ENCODE peak calls at places on chromosomes 12 and 14, in six cellular contexts. S is neural progenitor cell, O is Peyer's patch, P is aorta, M is K562, N is cardiac muscle cell. D is an unnamed sample.

GRCh38 chr12:81758421-81759214 is 532 bp downstream of the PPFIA2 start:
- DNase-seq in S (peak; percentile 57), O (no peak), P (peak; percentile 82), M (no peak), N (peak; percentile 51), D (no peak)

GRCh38 chr12:12927211-12928079 is 24.5 kb downstream of the GPRC5D start:
- DNase-seq in S (no peak), O (peak; percentile 92), P (no peak), M (peak; percentile 84), N (peak; percentile 90), D (no peak)

GRCh38 chr12:92649511-92650227 is 53.1 kb upstream of the PLEKHG7 start:
- DNase-seq in S (peak; percentile 82), O (peak; percentile 84), P (no peak), M (peak; percentile 57), N (peak; percentile 92), D (peak; percentile 88)

GRCh38 chr12:9776795-9777194 is 16.1 kb upstream of the CD69 start:
- DNase-seq in S (no peak), O (no peak), P (no peak), M (no peak), N (no peak), D (no peak)

GRCh38 chr12:52361553-52361952 is 5.7 kb downstream of the KRT85 start:
- DNase-seq in S (no peak), O (no peak), P (no peak), M (no peak), N (no peak), D (no peak)

GRCh38 chr14:70567791-70568190 is 32.7 kb downstream of the MED6 start:
- DNase-seq in S (peak; percentile 58), O (peak; percentile 49), P (no peak), M (peak; percentile 4), N (peak; percentile 46), D (peak; percentile 25)

GRCh38 chr12:4643747-4644146 is 5.1 kb downstream of the AKAP3 start:
- DNase-seq in S (no peak), O (no peak), P (no peak), M (no peak), N (no peak), D (no peak)

GRCh38 chr12:13268606-13269005 is 72.1 kb downstream of the EMP1 start:
- DNase-seq in S (no peak), O (no peak), P (no peak), M (no peak), N (no peak), D (no peak)

GRCh38 chr14:26621807-26622560 is 24.2 kb upstream of the NOVA1 start:
- DNase-seq in S (peak; percentile 71), O (no peak), P (no peak), M (no peak), N (peak; percentile 7), D (no peak)

GRCh38 chr14:29892327-29892726 is 35.3 kb downstream of the PRKD1 start:
- DNase-seq in S (no peak), O (no peak), P (no peak), M (no peak), N (peak; percentile 14), D (no peak)

GRCh38 chr14:90556050-90556477 is 159.2 kb downstream of the CALM1 start:
- DNase-seq in S (peak; percentile 83), O (no peak), P (peak; percentile 68), M (no peak), N (no peak), D (no peak)

GRCh38 chr14:102927878-102928411 is 5.5 kb downstream of the AMN start:
- DNase-seq in S (peak; percentile 56), O (no peak), P (peak; percentile 71), M (no peak), N (peak; percentile 25), D (no peak)

GRCh38 chr12:113097716-113098427 is 37.7 kb downstream of the RASAL1 start:
- DNase-seq in S (peak; percentile 74), O (no peak), P (no peak), M (peak; percentile 50), N (peak; percentile 43), D (no peak)

GRCh38 chr12:2691340-2692111 is 103.2 kb upstream of the FKBP4 start:
- DNase-seq in S (peak; percentile 72), O (no peak), P (no peak), M (no peak), N (peak; percentile 16), D (no peak)

GRCh38 chr14:41950428-41950827 is 343.8 kb downstream of the LRFN5 start:
- DNase-seq in S (no peak), O (no peak), P (no peak), M (no peak), N (no peak), D (no peak)

GRCh38 chr14:96805906-96806305 is 8.7 kb downstream of the VRK1 start:
- DNase-seq in S (no peak), O (no peak), P (no peak), M (no peak), N (no peak), D (no peak)

GRCh38 chr12:42790761-42791151 is 201.2 kb upstream of the PRICKLE1 start:
- DNase-seq in S (no peak), O (no peak), P (no peak), M (peak; percentile 14), N (peak; percentile 84), D (no peak)

GRCh38 chr14:101122114-101122854 is 218.8 kb upstream of the RTL1 start:
- DNase-seq in S (no peak), O (peak; percentile 27), P (no peak), M (no peak), N (no peak), D (no peak)

DNA sequence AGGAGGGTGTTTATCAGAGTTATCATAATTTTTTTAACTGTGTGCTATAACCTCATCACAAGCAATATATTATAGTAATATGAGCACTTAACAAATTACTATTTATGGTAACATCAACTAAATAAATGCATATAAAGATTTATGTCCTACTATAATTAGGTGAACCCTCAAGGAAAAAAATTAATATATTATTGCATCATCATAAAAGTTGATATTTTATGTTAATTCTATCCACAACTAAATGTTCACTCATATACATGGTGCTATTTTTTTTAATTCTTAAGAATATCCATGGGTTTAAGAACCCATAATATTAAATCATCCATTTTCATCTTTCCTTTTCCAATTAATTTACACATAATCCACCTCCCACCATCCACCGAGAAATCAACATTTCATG is 506.0 kb upstream of the USP15 start:
- DNase-seq in S (no peak), O (no peak), P (no peak), M (no peak), N (no peak), D (no peak)
- H3K4me1 ChIP-seq in S (no peaks in the 10 kb centered on the region), O (no peaks in the 10 kb centered on the region), P (no peaks in the 10 kb centered on the region), M (no peaks in the 10 kb centered on the region), N (no peaks in the 10 kb centered on the region), D (no peaks in the 10 kb centered on the region)

GRCh38 chr12:6764011-6764828 is 1.9 kb upstream of the PTMS start:
- DNase-seq in S (peak; percentile 97), O (peak; percentile 89), P (peak; percentile 97), M (peak; percentile 95), N (peak; percentile 99), D (peak; percentile 99)

GRCh38 chr12:6765634-6766581 is at the start of gene PTMS:
- DNase-seq in S (peak; percentile 94), O (peak; percentile 77), P (peak; percentile 95), M (peak; percentile 82), N (peak; percentile 97), D (no peak)

GRCh38 chr12:6763380-6763779 is 2.8 kb upstream of the PTMS start:
- DNase-seq in S (no peak), O (no peak), P (no peak), M (no peak), N (no peak), D (no peak)

GRCh38 chr12:6766651-6767300 is 613 bp downstream of the PTMS start:
- DNase-seq in S (peak; percentile 89), O (peak; percentile 88), P (peak; percentile 94), M (peak; percentile 72), N (peak; percentile 76), D (no peak)

GRCh38 chr12:6765048-6765633 is 1.0 kb upstream of the PTMS start:
- DNase-seq in S (peak; percentile 41), O (no peak), P (no peak), M (peak; percentile 70), N (no peak), D (no peak)
- H3K4me3 ChIP-seq in S (peak overlapping the region; percentile 100), O (peak overlapping the region; percentile 76), P (no peak overlapping the region), M (peak overlapping the region; percentile 80), N (peak overlapping the region; percentile 93), D (peak overlapping the region; percentile 91)

DNA sequence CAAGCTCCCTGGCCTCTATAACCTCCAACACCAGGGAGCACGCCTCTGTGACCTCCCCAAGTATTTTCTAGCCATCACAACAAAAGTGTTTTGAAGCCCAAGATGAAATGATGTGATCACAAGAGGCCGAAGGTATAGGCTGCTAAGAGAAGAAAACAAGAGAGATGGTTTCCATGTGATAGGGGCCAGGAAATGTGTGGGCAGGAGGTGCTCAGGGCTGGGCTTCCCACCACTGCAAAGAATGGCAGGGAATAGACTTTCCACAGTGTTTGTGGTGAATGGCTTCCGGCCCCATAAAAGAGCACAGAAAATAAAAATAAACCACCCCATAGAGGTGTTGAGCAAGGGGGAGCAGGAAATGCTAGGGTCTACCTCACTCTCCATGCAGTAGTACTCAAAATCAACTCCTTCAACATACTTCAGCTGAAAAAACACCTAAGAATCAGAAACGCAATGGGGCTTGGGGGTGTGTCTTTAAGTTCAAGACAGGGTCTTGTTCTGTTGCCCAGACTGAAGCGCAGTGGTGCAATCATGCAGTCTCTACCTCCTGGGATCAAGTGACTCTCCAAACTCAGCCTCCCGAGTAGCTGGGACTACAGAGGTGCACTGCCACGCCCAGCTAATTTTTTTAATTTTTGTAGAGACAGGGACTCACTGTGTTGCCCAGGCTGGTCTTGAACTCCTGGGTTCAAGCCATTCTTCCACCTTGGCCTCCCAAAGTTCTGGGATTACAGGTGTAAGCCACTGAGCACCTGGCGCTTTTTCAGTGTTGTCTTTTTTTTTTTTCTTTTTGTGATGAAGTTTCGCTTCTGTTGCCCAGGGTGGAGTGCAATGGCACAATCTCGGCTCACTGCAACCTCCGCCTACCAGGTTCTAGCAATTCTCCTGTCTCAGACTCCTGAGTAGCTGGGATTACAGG is 27.1 kb downstream of the DAD1 start:
- DNase-seq in S (no peak), O (peak; percentile 85), P (no peak), M (peak; percentile 32), N (peak; percentile 29), D (no peak)
- H3K4me1 ChIP-seq in S (peaks cover 32% of the 10 kb centered on the region), O (peaks cover 52% of the 10 kb centered on the region), P (no peaks in the 10 kb centered on the region), M (peaks cover 27% of the 10 kb centered on the region), N (peaks cover 26% of the 10 kb centered on the region), D (no peaks in the 10 kb centered on the region)

GRCh38 chr12:119988788-119989618 is at the start of gene BICDL1:
- DNase-seq in S (peak; percentile 99), O (peak; percentile 98), P (peak; percentile 80), M (peak; percentile 95), N (peak; percentile 30), D (peak; percentile 93)

GRCh38 chr12:119989619-119990381 is 764 bp downstream of the BICDL1 start:
- DNase-seq in S (peak; percentile 96), O (peak; percentile 92), P (peak; percentile 94), M (peak; percentile 78), N (peak; percentile 83), D (no peak)

GRCh38 chr12:119992129-119992705 is 3.2 kb downstream of the BICDL1 start:
- DNase-seq in S (no peak), O (no peak), P (no peak), M (no peak), N (no peak), D (no peak)

GRCh38 chr12:119988440-119988787 is 622 bp upstream of the BICDL1 start:
- DNase-seq in S (no peak), O (no peak), P (no peak), M (no peak), N (peak; percentile 31), D (no peak)

DNA sequence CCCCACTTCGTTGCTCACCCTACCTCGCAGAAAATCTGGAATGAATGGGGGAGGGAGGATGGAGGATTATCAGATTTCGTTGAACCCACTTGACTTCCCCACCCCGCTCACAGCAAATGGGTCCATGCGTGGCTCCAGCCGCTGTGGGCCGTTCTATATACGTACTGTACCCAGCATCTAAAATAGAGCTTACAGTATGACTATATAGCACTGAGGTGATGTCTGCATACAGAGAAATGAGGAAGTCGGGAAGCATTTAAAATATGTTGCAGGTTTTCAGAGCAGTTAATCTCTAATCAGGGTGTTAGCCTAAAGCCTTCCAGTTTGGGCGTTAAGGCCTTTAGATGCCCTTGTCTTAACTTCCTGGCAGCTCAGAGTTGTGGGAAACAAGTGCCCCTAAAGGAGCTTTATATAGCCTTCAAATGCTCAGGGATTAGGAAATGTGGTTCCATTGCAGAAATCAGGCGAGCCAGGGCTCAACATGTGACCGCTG is 1.4 kb downstream of the BICDL1 start:
- DNase-seq in S (peak; percentile 28), O (no peak), P (no peak), M (no peak), N (no peak), D (no peak)
- H3K4me3 ChIP-seq in S (peak overlapping the region; percentile 57), O (peak overlapping the region; percentile 73), P (no peak overlapping the region), M (no peak overlapping the region), N (peak overlapping the region; percentile 30), D (peak overlapping the region; percentile 80)

D was measured in iPS DF 6.9.